ENCODE peak calls at places on chromosomes 12 and 14, in ten cellular contexts. U is NCI-H774; W is GDM1; J is activated CD8-positive, alpha-beta T cell treated with anti-CD3 and anti-CD28 coated beads for 36 hours; M is type B pancreatic cell; D is amniotic stem cell; B is A549; X is skeletal muscle cell; V is EL; E is T-helper 1 cell. L is an unnamed sample.

GRCh38 chr14:23882884-23883283 is 70.7 kb upstream of the DHRS4 start:
- DNase-seq in V (no peak), X (no peak), J (no peak), D (no peak), M (no peak), B (no peak), E (no peak), U (no peak), W (no peak), L (no peak)

GRCh38 chr12:93912086-93912733 is 235.0 kb downstream of the CRADD start:
- DNase-seq in W (no peak), U (peak), V (no peak), D (no peak), X (no peak), B (no peak), E (no peak), M (no peak), J (no peak), L (no peak)

GRCh38 chr14:94373708-94374107 is 14.7 kb downstream of the SERPINA1 start:
- DNase-seq in W (no peak), V (peak), B (peak), M (no peak), E (no peak), D (peak), X (peak), J (no peak), U (no peak), L (no peak)

GRCh38 chr14:32004300-32004699 is 72.8 kb upstream of the ARHGAP5 start:
- DNase-seq in B (peak), X (peak), W (no peak), U (no peak), M (no peak), E (no peak), V (peak), J (no peak), D (no peak), L (no peak)

GRCh38 chr12:115611477-115611876 is 666.0 kb downstream of the MED13L start:
- DNase-seq in B (no peak), W (no peak), E (no peak), X (no peak), D (no peak), J (no peak), U (no peak), M (no peak), V (no peak), L (no peak)

GRCh38 chr14:19800282-19801117 is 3.1 kb upstream of the OR4N2 start:
- DNase-seq in B (no peak), U (no peak), J (no peak), X (no peak), E (no peak), V (no peak), M (peak), D (no peak), W (no peak), L (no peak)

GRCh38 chr12:106956048-106956935 is 585 bp downstream of the TMEM263 start:
- DNase-seq in W (peak), E (peak), X (peak), U (peak), J (peak), M (no peak), B (peak), D (peak), V (peak), L (peak)

GRCh38 chr14:96203116-96203515 is 1.5 kb upstream of the BDKRB2 start:
- DNase-seq in E (no peak), W (no peak), J (no peak), M (no peak), X (no peak), U (no peak), D (no peak), B (no peak), V (no peak), L (no peak)

GRCh38 chr14:50804181-50804721 is 26.7 kb downstream of the NIN start:
- DNase-seq in B (no peak), U (no peak), V (peak), D (peak), W (no peak), X (no peak), J (no peak), M (no peak), E (no peak), L (no peak)

GRCh38 chr14:34258318-34258717 is 203.7 kb downstream of the SPTSSA start:
- DNase-seq in J (no peak), W (no peak), V (no peak), D (no peak), M (no peak), X (no peak), U (no peak), B (peak), E (no peak), L (no peak)

GRCh38 chr12:122876724-122877123 is 19.2 kb downstream of the VPS37B start:
- DNase-seq in J (no peak), X (no peak), W (no peak), E (no peak), M (no peak), B (no peak), U (no peak), D (no peak), V (no peak), L (no peak)

GRCh38 chr12:130761537-130762318 is 45.6 kb upstream of the RIMBP2 start:
- DNase-seq in W (peak), E (peak), B (peak), D (peak), V (peak), X (peak), M (no peak), J (peak), U (peak), L (peak)

GRCh38 chr12:90043264-90043663 is 334.6 kb upstream of the ATP2B1 start:
- DNase-seq in U (no peak), V (peak), J (no peak), E (no peak), D (no peak), M (no peak), W (no peak), B (no peak), X (peak), L (no peak)

GRCh38 chr14:99361596-99362220 is 89.7 kb upstream of the BCL11B start:
- DNase-seq in B (no peak), U (no peak), J (no peak), E (no peak), X (no peak), V (no peak), W (no peak), M (no peak), D (no peak), L (no peak)

GRCh38 chr12:45170456-45171042 is 45.3 kb upstream of the ANO6 start:
- DNase-seq in X (no peak), W (peak), B (peak), D (peak), U (peak), M (peak), J (peak), V (peak), E (peak), L (peak)

GRCh38 chr12:53048780-53049401 is 974 bp upstream of the TNS2 start:
- DNase-seq in U (no peak), M (no peak), X (peak), V (peak), J (no peak), D (no peak), B (peak), E (no peak), W (no peak), L (no peak)

GRCh38 chr12:66352197-66352596 is 49.9 kb downstream of the HELB start:
- DNase-seq in M (no peak), D (no peak), X (no peak), J (peak), W (peak), B (peak), U (no peak), V (peak), E (no peak), L (no peak)

GRCh38 chr14:91361236-91361811 is 56.3 kb downstream of the CCDC88C start:
- DNase-seq in J (no peak), M (no peak), X (no peak), D (no peak), U (peak), V (no peak), E (no peak), B (no peak), W (no peak), L (no peak)

GRCh38 chr12:122023339-122024131 is 1.9 kb downstream of the BCL7A start:
- DNase-seq in E (no peak), W (no peak), J (peak), M (no peak), V (peak), U (peak), B (peak), D (peak), X (peak), L (no peak)

GRCh38 chr12:127629066-127629820 is 637.7 kb upstream of the TMEM132C start:
- DNase-seq in J (no peak), D (no peak), W (no peak), B (no peak), V (no peak), X (no peak), E (no peak), M (no peak), U (no peak), L (no peak)

GRCh38 chr12:52224154-52224553 is 8.9 kb upstream of the KRT7 start:
- DNase-seq in U (no peak), J (no peak), D (no peak), V (peak), X (no peak), M (no peak), W (no peak), B (no peak), E (no peak), L (no peak)

GRCh38 chr12:1519642-1520041 is 74.7 kb downstream of the FBXL14 start:
- DNase-seq in E (no peak), B (no peak), M (no peak), X (no peak), J (no peak), D (no peak), W (no peak), V (no peak), U (no peak), L (no peak)

GRCh38 chr12:46276756-46277155 is 7.9 kb upstream of the SLC38A1 start:
- DNase-seq in U (no peak), V (no peak), X (no peak), W (no peak), B (no peak), D (no peak), E (no peak), J (no peak), M (no peak), L (no peak)

GRCh38 chr12:80157640-80158039 is 58.3 kb downstream of the OTOGL start:
- DNase-seq in D (no peak), U (no peak), B (no peak), W (no peak), X (no peak), M (no peak), E (no peak), V (peak), J (no peak), L (no peak)

GRCh38 chr12:131824450-131824849 is 3.7 kb upstream of the MMP17 start:
- DNase-seq in E (no peak), M (no peak), D (no peak), V (no peak), X (no peak), J (no peak), B (no peak), W (no peak), U (no peak), L (no peak)

GRCh38 chr12:3185260-3185870 is 108.2 kb downstream of the TSPAN9 start:
- DNase-seq in X (no peak), V (no peak), B (no peak), D (no peak), E (no peak), J (no peak), W (no peak), M (no peak), U (peak), L (no peak)

GRCh38 chr14:67285876-67286452 is 44.7 kb downstream of the PALS1 start:
- DNase-seq in D (peak), M (no peak), W (no peak), U (no peak), B (peak), X (no peak), J (no peak), V (peak), E (no peak), L (no peak)

GRCh38 chr12:87117516-87117915 is 861.3 kb upstream of the MGAT4C start:
- DNase-seq in U (no peak), B (peak), J (no peak), E (no peak), M (no peak), V (no peak), D (no peak), W (no peak), X (no peak), L (no peak)

GRCh38 chr14:90807060-90807459 is 9.2 kb downstream of the TTC7B start:
- DNase-seq in B (no peak), E (no peak), J (no peak), X (no peak), M (no peak), U (no peak), W (no peak), D (no peak), V (no peak), L (no peak)

GRCh38 chr12:131132118-131132892 is 178.6 kb downstream of the ADGRD1 start:
- DNase-seq in E (peak), M (peak), B (peak), W (peak), J (peak), U (peak), D (no peak), V (peak), X (no peak), L (peak)

GRCh38 chr14:61130512-61131260 is 149.6 kb downstream of the SLC38A6 start:
- DNase-seq in V (no peak), X (no peak), E (no peak), J (no peak), U (no peak), W (no peak), B (no peak), D (no peak), M (no peak), L (no peak)

GRCh38 chr12:109287811-109288469 is 21.1 kb downstream of the FOXN4 start:
- DNase-seq in E (no peak), X (no peak), U (no peak), V (no peak), D (no peak), W (no peak), M (no peak), B (no peak), J (no peak), L (no peak)

GRCh38 chr12:127810026-127810425 is 456.9 kb upstream of the TMEM132C start:
- DNase-seq in J (no peak), U (no peak), W (no peak), V (peak), M (no peak), E (no peak), B (no peak), X (peak), D (peak), L (no peak)

GRCh38 chr12:121799175-121799841 is 4.5 kb upstream of the SETD1B start:
- DNase-seq in M (no peak), X (no peak), D (no peak), E (no peak), B (peak), W (peak), J (peak), V (peak), U (peak), L (no peak)